ENCODE peak calls at places on chromosomes 13 and 19, in nine cellular contexts. G is H9, V is A549, U is osteoblast, I is mammary epithelial cell, W is OCI-LY7, Y is endothelial cell of umbilical vein, S is IMR-90, N is GM23248. O is an unnamed sample. For H3K9me3, the result is how much of the 10 kb centered on the place peaks cover.

GRCh38 chr19:29576043-29576442 is 30.0 kb upstream of the POP4 start:
- DNase-seq in G (peak), V (no peak), U (no peak), I (peak), W (no peak), Y (no peak), S (peak), N (peak), O (no peak)

GRCh38 chr19:4488496-4488895 is 16.4 kb downstream of the HDGFL2 start:
- DNase-seq in G (peak), V (no peak), U (peak), I (no peak), W (no peak), Y (no peak), S (no peak), N (no peak), O (no peak)

GRCh38 chr19:28498404-28498976 is 714.5 kb downstream of the UQCRFS1 start:
- DNase-seq in G (no peak), V (no peak), U (no peak), I (no peak), W (no peak), Y (no peak), S (no peak), N (no peak), O (no peak)

GRCh38 chr19:40512473-40513344 is 45.9 kb downstream of the SPTBN4 start:
- DNase-seq in G (peak), V (peak), U (peak), I (peak), W (no peak), Y (no peak), S (peak), N (peak), O (no peak)

GRCh38 chr19:3036119-3036794 is 7.2 kb upstream of the TLE2 start:
- DNase-seq in G (peak), V (peak), U (peak), I (peak), W (peak), Y (peak), S (peak), N (peak), O (peak)

GRCh38 chr13:51806571-51806970 is 2.6 kb upstream of the DHRS12 start:
- DNase-seq in G (no peak), V (peak), U (peak), I (no peak), W (peak), Y (peak), S (peak), N (peak), O (peak)

GRCh38 chr19:1223018-1223855 is 14.6 kb downstream of the CBARP start:
- DNase-seq in G (peak), V (peak), U (peak), I (no peak), W (peak), Y (no peak), S (peak), N (peak), O (peak)

GRCh38 chr19:35879770-35880317 is 11.5 kb downstream of the APLP1 start:
- DNase-seq in G (peak), V (peak), U (peak), I (peak), W (peak), Y (peak), S (peak), N (peak), O (peak)

GRCh38 chr13:42484396-42484795 is 89.6 kb upstream of the TNFSF11 start:
- DNase-seq in G (no peak), V (no peak), U (peak), I (peak), W (no peak), Y (no peak), S (no peak), N (no peak), O (no peak)

GRCh38 chr19:2589441-2589840 is 113.1 kb downstream of the GNG7 start:
- DNase-seq in G (no peak), V (no peak), U (no peak), I (no peak), W (no peak), Y (no peak), S (no peak), N (no peak), O (no peak)

GRCh38 chr19:36182612-36183454 is 30.6 kb upstream of the COX7A1 start:
- DNase-seq in G (peak), V (peak), U (no peak), I (no peak), W (no peak), Y (no peak), S (peak), N (no peak), O (no peak)

GRCh38 chr13:51541809-51542258 is 42.4 kb upstream of the WDFY2 start:
- DNase-seq in G (no peak), V (peak), U (no peak), I (no peak), W (no peak), Y (no peak), S (no peak), N (no peak), O (no peak)

GRCh38 chr13:85528578-85529215 is 270.5 kb downstream of the SLITRK6 start:
- DNase-seq in G (no peak), V (peak), U (no peak), I (peak), W (no peak), Y (no peak), S (peak), N (peak), O (no peak)

GRCh38 chr13:48411281-48412099 is 1.4 kb downstream of the LPAR6 start:
- DNase-seq in G (no peak), V (no peak), U (no peak), I (no peak), W (no peak), Y (peak), S (peak), N (peak), O (no peak)

GRCh38 chr19:21585491-21585890 is 80.1 kb downstream of the ZNF429 start:
- DNase-seq in G (no peak), V (no peak), U (no peak), I (no peak), W (no peak), Y (no peak), S (no peak), N (no peak), O (no peak)

GRCh38 chr13:94640676-94641075 is 39.0 kb downstream of the GPR180 start:
- DNase-seq in G (no peak), V (no peak), U (no peak), I (peak), W (no peak), Y (peak), S (peak), N (peak), O (no peak)

DNA sequence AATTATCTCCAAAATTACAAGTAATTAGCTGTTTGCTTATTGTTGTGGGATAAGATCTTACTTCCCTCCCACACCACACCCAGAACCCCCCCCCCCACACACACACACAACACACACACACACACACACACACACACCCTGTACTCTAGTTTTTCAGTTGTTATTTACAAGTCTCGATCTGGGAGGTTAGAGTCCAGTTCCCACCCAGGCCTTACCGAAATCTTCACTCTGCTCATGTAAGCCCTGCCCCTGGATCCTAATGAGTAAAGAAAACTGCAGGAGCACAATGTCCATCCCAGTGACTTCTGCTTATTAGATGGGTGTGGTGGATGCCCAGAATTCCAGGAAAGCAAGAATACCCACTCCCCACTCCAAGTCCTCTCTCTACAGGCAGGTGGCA is 23.0 kb downstream of the STARD13 start:
- DNase-seq in G (no peak), V (no peak), U (no peak), I (no peak), W (no peak), Y (no peak), S (no peak), N (no peak), O (no peak)
- H3K27ac ChIP-seq in G (no peak), V (peak), U (peak), I (no peak), W (no peak), Y (no peak), S (peak), N (no peak), O (no peak)

GRCh38 chr19:51901860-51902259 is 3.0 kb downstream of the ZNF649 start:
- DNase-seq in G (no peak), V (no peak), U (no peak), I (no peak), W (no peak), Y (no peak), S (no peak), N (peak), O (no peak)

GRCh38 chr19:51904331-51905165 is at the start of gene ZNF649:
- DNase-seq in G (peak), V (peak), U (peak), I (peak), W (peak), Y (peak), S (peak), N (peak), O (peak)

DNA sequence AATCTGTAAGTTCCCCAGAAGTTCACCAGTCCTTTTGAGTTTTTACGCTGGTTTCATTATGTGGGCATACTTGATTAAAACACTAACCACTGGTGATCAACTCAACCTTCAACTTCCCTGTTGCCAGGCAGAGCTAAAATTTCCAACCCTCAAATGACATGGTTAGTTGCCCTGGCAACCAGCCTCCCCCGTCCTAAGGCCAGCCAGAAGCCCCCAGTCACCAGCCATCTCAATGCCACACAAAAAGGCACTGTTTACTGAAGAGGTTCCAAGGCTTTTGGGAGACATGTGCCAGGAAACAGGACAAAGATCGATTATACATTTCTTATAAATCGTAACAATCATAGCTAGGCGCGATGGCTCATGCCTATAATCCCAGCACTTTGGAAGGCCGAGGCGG is 1.6 kb downstream of the ZNF649 start:
- DNase-seq in G (no peak), V (no peak), U (no peak), I (no peak), W (no peak), Y (no peak), S (no peak), N (no peak), O (no peak)
- H3K9me3 ChIP-seq in G (under half), V (half or more), U (under half), I (under half), W (under half), Y (under half), S (under half), N (under half), O (half or more)

GRCh38 chr19:52369463-52370340 is at the start of gene ZNF880:
- DNase-seq in G (peak), V (peak), U (peak), I (peak), W (no peak), Y (peak), S (peak), N (peak), O (no peak)

GRCh38 chr19:52370341-52370710 is 603 bp downstream of the ZNF880 start:
- DNase-seq in G (no peak), V (no peak), U (no peak), I (no peak), W (no peak), Y (no peak), S (no peak), N (no peak), O (no peak)

DNA sequence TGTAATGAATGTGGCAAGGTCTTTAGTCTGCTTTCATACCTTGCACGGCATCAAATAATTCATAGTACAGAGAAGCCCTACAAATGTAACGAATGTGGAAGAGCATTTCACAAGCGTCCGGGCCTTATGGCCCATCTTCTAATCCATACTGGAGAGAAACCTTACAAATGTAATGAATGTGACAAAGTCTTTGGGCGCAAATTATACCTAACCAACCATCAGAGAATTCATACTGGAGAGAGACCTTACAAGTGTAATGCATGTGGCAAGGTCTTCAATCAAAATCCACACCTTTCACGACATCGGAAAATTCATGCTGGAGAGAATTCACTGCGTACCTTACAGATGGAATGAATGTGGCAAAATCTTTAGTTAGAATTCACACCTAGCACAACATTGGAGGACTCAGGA is 3.3 kb upstream of the ZNF880 start:
- DNase-seq in G (no peak), V (no peak), U (no peak), I (no peak), W (no peak), Y (no peak), S (no peak), N (no peak), O (no peak)
- H3K4me2 ChIP-seq in G (no peak), V (no peak), U (no peak), I (no peak), W (no peak), Y (no peak), S (no peak), N (no peak), O (no peak)

GRCh38 chr13:40799508-40799907 is 10.1 kb downstream of the SLC25A15 start:
- DNase-seq in G (no peak), V (no peak), U (no peak), I (no peak), W (no peak), Y (no peak), S (no peak), N (no peak), O (no peak)
- H3K27ac ChIP-seq in G (no peak), V (no peak), U (no peak), I (no peak), W (no peak), Y (no peak), S (no peak), N (no peak), O (no peak)

GRCh38 chr19:19823916-19824315 is 2.4 kb upstream of the ZNF506 start:
- DNase-seq in G (no peak), V (no peak), U (no peak), I (no peak), W (no peak), Y (no peak), S (no peak), N (no peak), O (no peak)

GRCh38 chr19:19820774-19821315 is 705 bp downstream of the ZNF506 start:
- DNase-seq in G (no peak), V (no peak), U (no peak), I (peak), W (peak), Y (no peak), S (no peak), N (peak), O (no peak)

GRCh38 chr19:19817357-19817756 is 4.2 kb downstream of the ZNF506 start:
- DNase-seq in G (no peak), V (no peak), U (no peak), I (no peak), W (no peak), Y (no peak), S (no peak), N (no peak), O (no peak)

GRCh38 chr19:19822148-19822429 is 539 bp upstream of the ZNF506 start:
- DNase-seq in G (no peak), V (no peak), U (no peak), I (no peak), W (peak), Y (no peak), S (no peak), N (peak), O (peak)

DNA sequence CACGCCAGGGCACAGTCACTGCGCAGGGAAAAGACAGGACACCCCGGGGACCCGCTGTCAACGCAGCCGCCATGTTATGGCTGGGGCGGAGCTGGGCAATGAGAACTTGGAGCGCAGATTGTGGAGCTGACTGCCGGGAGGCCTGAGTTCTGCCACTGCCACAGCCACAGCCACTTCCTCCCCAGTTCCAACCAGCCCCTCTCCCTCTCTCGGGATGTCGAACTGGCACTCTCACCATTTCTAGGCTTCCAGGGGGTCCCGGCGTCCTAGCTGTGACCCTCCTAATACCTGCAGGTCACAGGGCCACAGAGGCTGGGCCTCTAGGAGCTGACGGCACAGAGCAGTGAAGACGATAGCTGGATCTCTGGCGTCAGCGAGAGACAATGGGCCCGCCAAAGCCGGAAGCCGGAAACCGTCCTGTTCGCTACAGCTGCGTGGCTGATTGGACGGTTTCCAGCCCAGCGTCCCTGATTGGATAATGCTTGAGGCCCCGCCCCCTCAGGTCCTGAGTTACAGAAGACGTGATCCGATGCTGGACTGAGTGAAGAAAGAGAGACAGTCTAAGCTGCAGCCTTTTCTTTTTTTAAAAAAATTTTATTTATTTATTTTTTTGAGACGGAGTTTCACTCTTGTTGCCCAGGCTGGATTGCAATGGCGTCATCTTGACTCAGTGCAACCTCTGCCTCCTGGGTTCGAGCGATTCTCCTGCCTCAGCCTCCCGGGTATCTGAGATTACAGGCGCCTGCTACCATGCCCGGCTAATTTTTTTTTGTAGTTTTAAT is at the start of gene ZNF506:
- DNase-seq in G (peak), V (peak), U (peak), I (peak), W (peak), Y (peak), S (peak), N (peak), O (peak)
- H3K9me3 ChIP-seq in G (under half), V (under half), U (under half), I (under half), W (under half), Y (under half), S (under half), N (under half), O (under half)

DNA sequence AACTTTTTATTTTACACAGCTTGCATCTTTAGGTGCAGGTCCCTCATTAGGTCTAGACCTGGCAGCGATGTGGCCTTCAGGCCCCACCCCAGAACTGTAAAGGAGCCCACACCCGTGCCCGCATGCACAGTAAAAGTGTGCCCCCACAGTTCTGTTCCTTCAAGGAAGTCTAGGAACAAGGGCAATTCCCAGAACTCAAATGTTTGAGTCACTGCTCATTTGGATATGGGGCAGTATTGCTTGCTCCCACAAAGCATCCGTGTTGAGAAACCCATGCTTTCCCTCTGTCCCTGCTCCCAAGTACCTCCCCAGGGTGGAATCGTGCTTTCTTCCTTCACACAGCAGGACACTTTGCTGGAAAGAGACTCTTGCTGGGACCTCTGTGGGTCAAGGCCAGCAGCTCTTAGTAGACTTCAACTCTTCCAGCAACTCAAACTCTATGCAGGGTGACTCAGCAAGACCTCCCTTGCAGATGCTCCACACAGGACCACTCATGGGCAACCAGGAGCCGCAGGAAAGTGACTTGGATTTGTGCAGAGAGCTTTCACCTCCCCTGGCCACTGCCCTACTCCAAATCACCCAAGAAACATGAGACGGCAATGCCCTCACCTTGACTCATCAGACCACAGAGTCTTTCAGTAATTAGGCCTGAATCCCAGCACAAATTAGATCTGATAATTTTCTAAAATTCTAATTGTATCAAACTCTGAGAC is 12.3 kb downstream of the SLC7A1 start:
- DNase-seq in G (no peak), V (peak), U (peak), I (peak), W (no peak), Y (no peak), S (peak), N (peak), O (no peak)
- H3K4me2 ChIP-seq in G (no peak), V (peak), U (peak), I (peak), W (no peak), Y (no peak), S (peak), N (peak), O (no peak)